ENCODE peak calls at places on chromosome 9, in six cellular contexts. X, W, V, G, K and A are unnamed samples.

GRCh38 chr9:131160416-131161112 is 35.2 kb downstream of the NUP214 start:
- DNase-seq in X (no peak), W (no peak), V (no peak), G (no peak), K (no peak), A (no peak)

GRCh38 chr9:121564861-121565260 is 65.2 kb upstream of the GGTA1 start:
- DNase-seq in X (no peak), W (peak; percentile 58), V (no peak), G (no peak), K (no peak), A (no peak)

GRCh38 chr9:123337971-123338370 is 18.0 kb upstream of the CRB2 start:
- DNase-seq in X (no peak), W (peak; percentile 67), V (no peak), G (no peak), K (no peak), A (no peak)

GRCh38 chr9:131275332-131276106 is 791 bp downstream of the FAM78A start:
- DNase-seq in X (no peak), W (no peak), V (no peak), G (no peak), K (peak; percentile 59), A (no peak)

GRCh38 chr9:105243015-105243686 is 1.3 kb upstream of the SLC44A1 start:
- DNase-seq in X (no peak), W (peak; percentile 85), V (peak; percentile 42), G (no peak), K (no peak), A (no peak)

GRCh38 chr9:133493845-133494540 is 15.1 kb upstream of the SLC2A6 start:
- DNase-seq in X (no peak), W (no peak), V (no peak), G (no peak), K (no peak), A (no peak)

GRCh38 chr9:71168418-71168817 is 47.0 kb upstream of the TRPM3 start:
- DNase-seq in X (no peak), W (no peak), V (no peak), G (no peak), K (no peak), A (no peak)

GRCh38 chr9:132494857-132495256 is 84.8 kb downstream of the CFAP77 start:
- DNase-seq in X (no peak), W (no peak), V (peak; percentile 7), G (no peak), K (no peak), A (no peak)

GRCh38 chr9:115781361-115781760 is 372.2 kb upstream of the PAPPA start:
- DNase-seq in X (no peak), W (peak; percentile 28), V (peak; percentile 30), G (no peak), K (no peak), A (no peak)

GRCh38 chr9:133634024-133634691 is 2.0 kb upstream of the DBH start:
- DNase-seq in X (no peak), W (no peak), V (no peak), G (no peak), K (no peak), A (no peak)

GRCh38 chr9:127183814-127184582 is 61.6 kb upstream of the ANGPTL2 start:
- DNase-seq in X (no peak), W (no peak), V (peak; percentile 86), G (no peak), K (no peak), A (no peak)

GRCh38 chr9:27600254-27600653 is 27.0 kb upstream of the C9orf72 start:
- DNase-seq in X (no peak), W (no peak), V (no peak), G (no peak), K (no peak), A (no peak)

GRCh38 chr9:136695955-136696354 is 8.7 kb upstream of the AGPAT2 start:
- DNase-seq in X (no peak), W (no peak), V (no peak), G (no peak), K (no peak), A (no peak)

GRCh38 chr9:106700676-106701075 is 162.3 kb upstream of the ZNF462 start:
- DNase-seq in X (no peak), W (no peak), V (peak; percentile 70), G (no peak), K (no peak), A (no peak)

GRCh38 chr9:129177791-129178578 is at the start of gene IER5L:
- DNase-seq in X (peak; percentile 99), W (no peak), V (peak; percentile 91), G (peak; percentile 90), K (peak; percentile 96), A (no peak)

GRCh38 chr9:126514037-126514821 is 99.5 kb upstream of the LMX1B start:
- DNase-seq in X (peak; percentile 83), W (peak; percentile 84), V (peak; percentile 25), G (peak; percentile 49), K (peak; percentile 86), A (no peak)

GRCh38 chr9:99167120-99167519 is 54.6 kb downstream of the ALG2 start:
- DNase-seq in X (no peak), W (no peak), V (no peak), G (no peak), K (no peak), A (no peak)

GRCh38 chr9:33331411-33331891 is 41.1 kb downstream of the NFX1 start:
- DNase-seq in X (no peak), W (no peak), V (peak; percentile 59), G (no peak), K (no peak), A (no peak)

GRCh38 chr9:113620377-113621161 is 157.0 kb downstream of the RGS3 start:
- DNase-seq in X (peak; percentile 80), W (peak; percentile 98), V (peak; percentile 79), G (no peak), K (no peak), A (peak; percentile 20)

GRCh38 chr9:112041536-112042243 is 133.4 kb downstream of the SUSD1 start:
- DNase-seq in X (peak; percentile 41), W (peak; percentile 100), V (peak; percentile 99), G (no peak), K (peak; percentile 38), A (peak; percentile 94)

GRCh38 chr9:79353856-79354520 is 217.8 kb upstream of the TLE4 start:
- DNase-seq in X (no peak), W (peak; percentile 57), V (peak; percentile 0), G (no peak), K (no peak), A (no peak)

GRCh38 chr9:93258818-93259489 is 75.0 kb downstream of the WNK2 start:
- DNase-seq in X (no peak), W (peak; percentile 1), V (no peak), G (no peak), K (peak; percentile 10), A (no peak)

GRCh38 chr9:27572566-27572917 is 739 bp downstream of the C9orf72 start:
- DNase-seq in X (no peak), W (peak; percentile 64), V (peak; percentile 68), G (no peak), K (no peak), A (no peak)

GRCh38 chr9:124632077-124632621 is 125.0 kb upstream of the NR5A1 start:
- DNase-seq in X (no peak), W (no peak), V (peak; percentile 62), G (no peak), K (no peak), A (no peak)

GRCh38 chr9:94511943-94512265 is 43.0 kb upstream of the PCAT7 start:
- DNase-seq in X (no peak), W (no peak), V (no peak), G (no peak), K (no peak), A (no peak)

GRCh38 chr9:133188006-133188842 is 20.8 kb downstream of the OBP2B start:
- DNase-seq in X (peak; percentile 42), W (peak; percentile 51), V (no peak), G (no peak), K (peak; percentile 75), A (no peak)